ENCODE peak calls at places on chromosomes 4 and X, in five cellular contexts. One of them, this sample, is unnamed.

GRCh38 chr4:3388461-3389185 is 53.1 kb upstream of the HGFAC start:
- DNase-seq in left lung: no peak
- DNase-seq in fibroblast of the aortic adventitia: peak
- DNase-seq in lung: no peak
- DNase-seq in sigmoid colon: peak
- DNase-seq in this sample: peak

GRCh38 chrX:116272328-116272727 is 101.8 kb downstream of the AGTR2 start:
- DNase-seq in sigmoid colon: no peak
- DNase-seq in fibroblast of the aortic adventitia: peak
- DNase-seq in left lung: no peak
- DNase-seq in lung: peak
- DNase-seq in this sample: no peak

GRCh38 chr4:41935652-41936021 is 408 bp downstream of the TMEM33 start:
- DNase-seq in lung: no peak
- DNase-seq in left lung: no peak
- DNase-seq in sigmoid colon: no peak
- DNase-seq in fibroblast of the aortic adventitia: no peak
- DNase-seq in this sample: peak

GRCh38 chr4:128635141-128635911 is 174.2 kb upstream of the JADE1 start:
- DNase-seq in left lung: peak
- DNase-seq in sigmoid colon: no peak
- DNase-seq in lung: peak
- DNase-seq in fibroblast of the aortic adventitia: peak
- DNase-seq in this sample: no peak

GRCh38 chrX:97609938-97610337 is 726.2 kb downstream of the RPA4 start:
- DNase-seq in lung: no peak
- DNase-seq in left lung: no peak
- DNase-seq in fibroblast of the aortic adventitia: no peak
- DNase-seq in sigmoid colon: no peak
- DNase-seq in this sample: no peak

GRCh38 chr4:186008057-186008456 is 60.9 kb upstream of the TLR3 start:
- DNase-seq in left lung: no peak
- DNase-seq in lung: no peak
- DNase-seq in fibroblast of the aortic adventitia: no peak
- DNase-seq in sigmoid colon: no peak
- DNase-seq in this sample: no peak

GRCh38 chr4:39730067-39730466 is 32.1 kb downstream of the UBE2K start:
- DNase-seq in sigmoid colon: no peak
- DNase-seq in lung: peak
- DNase-seq in left lung: no peak
- DNase-seq in fibroblast of the aortic adventitia: no peak
- DNase-seq in this sample: no peak

GRCh38 chr4:176435891-176436499 is 116.2 kb downstream of the SPCS3 start:
- DNase-seq in sigmoid colon: no peak
- DNase-seq in left lung: no peak
- DNase-seq in lung: no peak
- DNase-seq in fibroblast of the aortic adventitia: peak
- DNase-seq in this sample: no peak

GRCh38 chr4:168585168-168586091 is 88.6 kb downstream of the PALLD start:
- DNase-seq in left lung: peak
- DNase-seq in fibroblast of the aortic adventitia: peak
- DNase-seq in lung: peak
- DNase-seq in sigmoid colon: peak
- DNase-seq in this sample: no peak

GRCh38 chr4:127503111-127503510 is 129.6 kb upstream of the INTU start:
- DNase-seq in fibroblast of the aortic adventitia: peak
- DNase-seq in sigmoid colon: no peak
- DNase-seq in lung: no peak
- DNase-seq in left lung: no peak
- DNase-seq in this sample: no peak

GRCh38 chrX:9597361-9598035 is 132.6 kb downstream of the TBL1X start:
- DNase-seq in sigmoid colon: no peak
- DNase-seq in fibroblast of the aortic adventitia: no peak
- DNase-seq in lung: no peak
- DNase-seq in left lung: no peak
- DNase-seq in this sample: no peak

GRCh38 chr4:3863841-3864734 is 97.9 kb downstream of the ADRA2C start:
- DNase-seq in lung: no peak
- DNase-seq in left lung: no peak
- DNase-seq in fibroblast of the aortic adventitia: no peak
- DNase-seq in sigmoid colon: peak
- DNase-seq in this sample: no peak

GRCh38 chr4:163251204-163251603 is 81.2 kb downstream of the NPY1R start:
- DNase-seq in sigmoid colon: no peak
- DNase-seq in lung: no peak
- DNase-seq in left lung: no peak
- DNase-seq in fibroblast of the aortic adventitia: no peak
- DNase-seq in this sample: no peak

GRCh38 chr4:48085821-48086602 is 48.0 kb downstream of the TXK start:
- DNase-seq in lung: no peak
- DNase-seq in fibroblast of the aortic adventitia: no peak
- DNase-seq in left lung: no peak
- DNase-seq in sigmoid colon: no peak
- DNase-seq in this sample: no peak

GRCh38 chr4:166386491-166387367 is 513.7 kb downstream of the TLL1 start:
- DNase-seq in left lung: no peak
- DNase-seq in fibroblast of the aortic adventitia: peak
- DNase-seq in lung: no peak
- DNase-seq in sigmoid colon: no peak
- DNase-seq in this sample: no peak

GRCh38 chr4:155232432-155232831 is 24.0 kb downstream of the NPY2R start:
- DNase-seq in fibroblast of the aortic adventitia: no peak
- DNase-seq in left lung: no peak
- DNase-seq in sigmoid colon: no peak
- DNase-seq in lung: no peak
- DNase-seq in this sample: no peak

GRCh38 chr4:142719854-142720541 is 126.1 kb downstream of the INPP4B start:
- DNase-seq in left lung: no peak
- DNase-seq in fibroblast of the aortic adventitia: peak
- DNase-seq in lung: no peak
- DNase-seq in sigmoid colon: no peak
- DNase-seq in this sample: no peak

GRCh38 chr4:57763070-57763469 is 652.9 kb upstream of the IGFBP7 start:
- DNase-seq in sigmoid colon: no peak
- DNase-seq in lung: no peak
- DNase-seq in left lung: no peak
- DNase-seq in fibroblast of the aortic adventitia: no peak
- DNase-seq in this sample: no peak

GRCh38 chr4:119136541-119136940 is 909 bp downstream of the MYOZ2 start:
- DNase-seq in left lung: no peak
- DNase-seq in sigmoid colon: no peak
- DNase-seq in lung: no peak
- DNase-seq in fibroblast of the aortic adventitia: peak
- DNase-seq in this sample: no peak

GRCh38 chr4:169018406-169018805 is 8.4 kb upstream of the CBR4 start:
- DNase-seq in sigmoid colon: no peak
- DNase-seq in lung: no peak
- DNase-seq in fibroblast of the aortic adventitia: no peak
- DNase-seq in left lung: no peak
- DNase-seq in this sample: no peak

GRCh38 chrX:320126-320783 is 1.7 kb upstream of the GTPBP6 start:
- DNase-seq in sigmoid colon: peak
- DNase-seq in fibroblast of the aortic adventitia: no peak
- DNase-seq in left lung: peak
- DNase-seq in lung: no peak
- DNase-seq in this sample: no peak

GRCh38 chr4:109990307-109991257 is 77.9 kb downstream of the EGF start:
- DNase-seq in lung: no peak
- DNase-seq in sigmoid colon: no peak
- DNase-seq in fibroblast of the aortic adventitia: no peak
- DNase-seq in left lung: no peak
- DNase-seq in this sample: peak

GRCh38 chr4:122854860-122855259 is 28.2 kb downstream of the FGF2 start:
- DNase-seq in lung: no peak
- DNase-seq in left lung: no peak
- DNase-seq in fibroblast of the aortic adventitia: peak
- DNase-seq in sigmoid colon: no peak
- DNase-seq in this sample: no peak

GRCh38 chr4:41751325-41752061 is 3.0 kb upstream of the PHOX2B start:
- DNase-seq in sigmoid colon: no peak
- DNase-seq in left lung: no peak
- DNase-seq in fibroblast of the aortic adventitia: no peak
- DNase-seq in lung: no peak
- DNase-seq in this sample: no peak

GRCh38 chrX:12360991-12361598 is 222.8 kb downstream of the FRMPD4 start:
- DNase-seq in sigmoid colon: no peak
- DNase-seq in fibroblast of the aortic adventitia: peak
- DNase-seq in lung: no peak
- DNase-seq in left lung: no peak
- DNase-seq in this sample: no peak

GRCh38 chr4:72587334-72587733 is 18.3 kb upstream of the ADAMTS3 start:
- DNase-seq in lung: no peak
- DNase-seq in sigmoid colon: no peak
- DNase-seq in left lung: no peak
- DNase-seq in fibroblast of the aortic adventitia: no peak
- DNase-seq in this sample: no peak

GRCh38 chr4:128715616-128716015 is 93.9 kb upstream of the JADE1 start:
- DNase-seq in left lung: no peak
- DNase-seq in sigmoid colon: no peak
- DNase-seq in fibroblast of the aortic adventitia: peak
- DNase-seq in lung: no peak
- DNase-seq in this sample: no peak

GRCh38 chr4:137644201-137644600 is 111.9 kb upstream of the PCDH18 start:
- DNase-seq in fibroblast of the aortic adventitia: peak
- DNase-seq in sigmoid colon: no peak
- DNase-seq in left lung: no peak
- DNase-seq in lung: no peak
- DNase-seq in this sample: no peak

GRCh38 chrX:101395789-101396188 is 5.0 kb downstream of the RPL36A start:
- DNase-seq in fibroblast of the aortic adventitia: no peak
- DNase-seq in lung: no peak
- DNase-seq in sigmoid colon: no peak
- DNase-seq in left lung: no peak
- DNase-seq in this sample: no peak

GRCh38 chrX:110021180-110022022 is 18.5 kb downstream of the TMEM164 start:
- DNase-seq in sigmoid colon: no peak
- DNase-seq in fibroblast of the aortic adventitia: peak
- DNase-seq in left lung: no peak
- DNase-seq in lung: no peak
- DNase-seq in this sample: no peak

GRCh38 chr4:61210186-61210939 is 10.2 kb downstream of the ADGRL3 start:
- DNase-seq in lung: no peak
- DNase-seq in sigmoid colon: no peak
- DNase-seq in fibroblast of the aortic adventitia: no peak
- DNase-seq in left lung: no peak
- DNase-seq in this sample: no peak

GRCh38 chr4:169383724-169384123 is 113.0 kb upstream of the SH3RF1 start:
- DNase-seq in lung: no peak
- DNase-seq in left lung: no peak
- DNase-seq in fibroblast of the aortic adventitia: peak
- DNase-seq in sigmoid colon: no peak
- DNase-seq in this sample: no peak

GRCh38 chr4:79284893-79285292 is 41.0 kb downstream of the NAA11 start:
- DNase-seq in fibroblast of the aortic adventitia: no peak
- DNase-seq in sigmoid colon: no peak
- DNase-seq in lung: no peak
- DNase-seq in left lung: no peak
- DNase-seq in this sample: no peak
- TF ChIP-seq CTCF in fibroblast of the aortic adventitia: no peak
- TF ChIP-seq CTCF in sigmoid colon: no peak
- TF ChIP-seq CTCF in lung: no peak
- TF ChIP-seq CTCF in left lung: no peak
- TF ChIP-seq CTCF in this sample: no peak

GRCh38 chr4:99414401-99414800 is 20.7 kb downstream of the ADH7 start:
- DNase-seq in lung: no peak
- DNase-seq in left lung: no peak
- DNase-seq in sigmoid colon: no peak
- DNase-seq in fibroblast of the aortic adventitia: no peak
- DNase-seq in this sample: no peak
- TF ChIP-seq CTCF in lung: no peak
- TF ChIP-seq CTCF in left lung: no peak
- TF ChIP-seq CTCF in sigmoid colon: no peak
- TF ChIP-seq CTCF in fibroblast of the aortic adventitia: no peak
- TF ChIP-seq CTCF in this sample: no peak

GRCh38 chr4:140330311-140330900 is 43.0 kb upstream of the SCOC start:
- DNase-seq in left lung: no peak
- DNase-seq in fibroblast of the aortic adventitia: peak
- DNase-seq in sigmoid colon: no peak
- DNase-seq in lung: no peak
- DNase-seq in this sample: no peak
- TF ChIP-seq CTCF in left lung: peak
- TF ChIP-seq CTCF in fibroblast of the aortic adventitia: peak
- TF ChIP-seq CTCF in sigmoid colon: no peak
- TF ChIP-seq CTCF in lung: peak
- TF ChIP-seq CTCF in this sample: peak

GRCh38 chrX:154459843-154460242 is 1.8 kb downstream of the PLXNA3 start:
- DNase-seq in lung: no peak
- DNase-seq in left lung: no peak
- DNase-seq in fibroblast of the aortic adventitia: no peak
- DNase-seq in sigmoid colon: no peak
- DNase-seq in this sample: no peak

GRCh38 chrX:154462396-154462795 is 4.3 kb downstream of the PLXNA3 start:
- DNase-seq in left lung: no peak
- DNase-seq in lung: no peak
- DNase-seq in fibroblast of the aortic adventitia: no peak
- DNase-seq in sigmoid colon: no peak
- DNase-seq in this sample: no peak

GRCh38 chrX:154458116-154458953 is at the start of gene PLXNA3:
- DNase-seq in sigmoid colon: no peak
- DNase-seq in lung: no peak
- DNase-seq in fibroblast of the aortic adventitia: no peak
- DNase-seq in left lung: no peak
- DNase-seq in this sample: no peak

GRCh38 chrX:154458954-154459829 is 1.1 kb downstream of the PLXNA3 start:
- DNase-seq in fibroblast of the aortic adventitia: no peak
- DNase-seq in sigmoid colon: no peak
- DNase-seq in left lung: no peak
- DNase-seq in lung: no peak
- DNase-seq in this sample: no peak

GRCh38 chrX:154460326-154460725 is 2.2 kb downstream of the PLXNA3 start:
- DNase-seq in left lung: no peak
- DNase-seq in fibroblast of the aortic adventitia: no peak
- DNase-seq in lung: no peak
- DNase-seq in sigmoid colon: no peak
- DNase-seq in this sample: no peak
- TF ChIP-seq CTCF in left lung: no peak
- TF ChIP-seq CTCF in fibroblast of the aortic adventitia: no peak
- TF ChIP-seq CTCF in lung: no peak
- TF ChIP-seq CTCF in sigmoid colon: no peak
- TF ChIP-seq CTCF in this sample: no peak